ENCODE peak calls at places on chromosome 9, in five cellular contexts. T, J, Q, X and S are unnamed samples.

GRCh38 chr9:71685394-71685793 is 82.9 kb downstream of the CEMIP2 start:
- DNase-seq in J (peak; percentile 10), T (no peak), X (no peak), Q (no peak), S (no peak)

GRCh38 chr9:88476491-88477271 is 58.3 kb upstream of the NXNL2 start:
- DNase-seq in X (peak; percentile 52), Q (no peak), J (peak; percentile 28), T (no peak), S (no peak)

GRCh38 chr9:11086561-11086960 is 473.8 kb upstream of the PTPRD start:
- DNase-seq in J (no peak), Q (no peak), T (no peak), X (peak; percentile 71), S (peak; percentile 16)

GRCh38 chr9:123871781-123872180 is 58.1 kb downstream of the DENND1A start:
- DNase-seq in Q (no peak), X (peak; percentile 17), T (no peak), J (no peak), S (no peak)

GRCh38 chr9:109320338-109320733 is 523 bp downstream of the EPB41L4B start:
- DNase-seq in Q (no peak), J (no peak), X (peak; percentile 20), T (peak; percentile 26), S (peak; percentile 38)

GRCh38 chr9:73050887-73051550 is 98.2 kb upstream of the ALDH1A1 start:
- DNase-seq in J (no peak), X (peak; percentile 91), Q (no peak), T (peak; percentile 15), S (peak; percentile 35)

GRCh38 chr9:15509931-15510788 is 610 bp downstream of the PSIP1 start:
- DNase-seq in Q (peak; percentile 69), X (peak; percentile 73), T (peak; percentile 51), J (no peak), S (peak; percentile 31)

GRCh38 chr9:35364817-35365585 is 124.9 kb upstream of the RUSC2 start:
- DNase-seq in Q (no peak), X (peak; percentile 23), T (no peak), J (no peak), S (no peak)

GRCh38 chr9:89427621-89428221 is 70.2 kb downstream of the SEMA4D start:
- DNase-seq in J (peak; percentile 49), Q (no peak), T (no peak), X (no peak), S (no peak)

GRCh38 chr9:6450641-6451375 is 37.8 kb downstream of the UHRF2 start:
- DNase-seq in J (no peak), T (no peak), X (no peak), Q (no peak), S (peak; percentile 32)

GRCh38 chr9:104810421-104811339 is 46.8 kb downstream of the NIPSNAP3B start:
- DNase-seq in T (no peak), X (peak; percentile 26), Q (no peak), J (peak; percentile 59), S (peak; percentile 20)

GRCh38 chr9:38079410-38080105 is 10.5 kb upstream of the SHB start:
- DNase-seq in X (no peak), Q (peak; percentile 35), J (peak; percentile 48), T (no peak), S (no peak)

GRCh38 chr9:106634641-106635040 is 228.3 kb upstream of the ZNF462 start:
- DNase-seq in X (no peak), T (no peak), J (no peak), Q (no peak), S (no peak)

GRCh38 chr9:96006961-96007360 is 131.5 kb downstream of the ERCC6L2 start:
- DNase-seq in X (no peak), Q (no peak), T (no peak), J (peak; percentile 84), S (peak; percentile 84)

GRCh38 chr9:706606-707451 is 134.7 kb upstream of the DMRT1 start:
- DNase-seq in J (peak; percentile 75), T (peak; percentile 31), X (peak; percentile 77), Q (peak; percentile 66), S (peak; percentile 83)

GRCh38 chr9:29866556-29866955 is 2293.3 kb upstream of the C9orf72 start:
- DNase-seq in X (peak; percentile 49), Q (no peak), T (peak; percentile 9), J (no peak), S (no peak)

GRCh38 chr9:655875-656274 is 185.6 kb upstream of the DMRT1 start:
- DNase-seq in T (no peak), J (no peak), Q (no peak), X (peak; percentile 76), S (no peak)

GRCh38 chr9:94639996-94640376 is 668 bp upstream of the FBP1 start:
- DNase-seq in J (no peak), T (no peak), X (peak; percentile 42), Q (peak; percentile 66), S (peak; percentile 30)

GRCh38 chr9:133522073-133522910 is 2.5 kb downstream of the MYMK start:
- DNase-seq in T (no peak), X (no peak), J (no peak), Q (no peak), S (no peak)

DNA sequence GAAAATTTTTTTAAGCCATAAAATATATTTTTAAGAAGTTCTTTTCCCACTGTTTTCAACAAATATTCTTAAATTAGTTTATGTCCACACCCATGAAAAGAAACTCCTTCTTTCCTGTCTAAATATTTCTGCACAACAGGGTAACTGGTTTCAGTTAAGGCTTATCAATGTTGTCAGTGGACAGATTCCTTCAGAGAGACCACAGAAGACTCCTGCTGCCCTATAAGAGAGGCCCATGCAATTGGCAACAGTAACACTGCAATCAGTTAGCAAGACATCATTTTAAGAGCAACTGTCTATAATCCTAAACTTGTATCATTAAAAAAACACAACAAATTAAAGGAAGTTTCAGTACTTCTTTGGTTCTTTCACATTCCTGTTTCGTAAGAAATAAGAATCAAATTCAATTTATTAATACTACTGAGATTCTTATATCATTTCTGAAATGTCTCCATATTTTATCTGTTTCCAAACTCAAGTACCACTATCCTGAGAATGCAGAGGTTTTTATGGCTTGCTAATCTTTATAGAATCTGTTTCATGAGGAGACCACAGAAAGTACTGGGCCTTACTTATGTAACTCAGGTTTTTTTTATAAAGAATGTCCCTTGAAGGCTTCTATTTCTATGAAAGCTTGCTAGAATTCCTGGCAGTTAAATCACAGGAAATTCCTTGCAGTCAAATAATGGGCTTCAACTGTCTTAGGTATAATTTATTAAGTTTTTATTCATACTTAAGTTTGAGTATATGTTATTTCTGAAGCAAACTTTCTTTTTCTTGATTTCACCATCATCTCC is 240.2 kb downstream of the RFX3 start:
- DNase-seq in J (peak; percentile 37), T (no peak), X (no peak), Q (no peak), S (no peak)
- H4K8ac ChIP-seq in J (no peak overlapping the region), T (no peak overlapping the region), X (no peak overlapping the region), Q (no peak overlapping the region), S (no peak overlapping the region)

GRCh38 chr9:137540536-137540935 is 9.7 kb downstream of the PNPLA7 start:
- DNase-seq in X (no peak), Q (no peak), T (no peak), J (no peak), S (no peak)
- H3K4me3 ChIP-seq in X (no peak overlapping the region), Q (no peak overlapping the region), T (no peak overlapping the region), J (no peak overlapping the region), S (no peak overlapping the region)

GRCh38 chr9:134696433-134696832 is 54.8 kb downstream of the COL5A1 start:
- DNase-seq in Q (no peak), T (no peak), J (no peak), X (no peak), S (no peak)

GRCh38 chr9:134693641-134694367 is 52.2 kb downstream of the COL5A1 start:
- DNase-seq in Q (no peak), X (no peak), T (no peak), J (no peak), S (no peak)

GRCh38 chr9:134694714-134695113 is 53.1 kb downstream of the COL5A1 start:
- DNase-seq in X (no peak), T (no peak), Q (no peak), J (no peak), S (no peak)

GRCh38 chr9:134694368-134694665 is 52.7 kb downstream of the COL5A1 start:
- DNase-seq in X (no peak), T (no peak), J (no peak), Q (no peak), S (no peak)

DNA sequence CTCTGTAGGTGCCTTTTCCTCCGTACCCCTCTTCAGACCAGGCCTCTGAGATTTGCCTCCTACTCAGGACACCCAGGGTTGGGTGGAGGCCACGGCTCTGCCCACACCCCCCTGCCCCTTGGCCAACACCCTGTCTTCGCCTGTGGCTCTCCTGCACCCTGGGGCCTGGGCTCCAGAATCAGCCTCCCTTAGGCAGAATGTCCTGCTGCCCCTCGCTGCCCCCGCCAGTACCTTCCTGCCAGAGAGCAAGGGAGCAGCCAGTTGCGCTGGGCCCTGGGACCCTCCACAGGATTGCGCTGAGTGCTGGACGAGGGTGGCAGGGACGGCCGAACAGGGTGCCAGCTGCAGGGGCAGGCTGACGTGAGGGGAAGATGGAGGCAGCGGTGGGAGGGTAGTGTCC is 53.5 kb downstream of the COL5A1 start:
- DNase-seq in T (no peak), X (no peak), Q (no peak), J (no peak), S (no peak)
- H4K8ac ChIP-seq in T (no peak overlapping the region), X (no peak overlapping the region), Q (peak overlapping the region; percentile 39), J (no peak overlapping the region), S (no peak overlapping the region)

GRCh38 chr9:136700959-136701664 is 11.3 kb upstream of the DIPK1B start:
- DNase-seq in J (peak; percentile 16), X (no peak), Q (peak; percentile 49), T (no peak), S (no peak)

GRCh38 chr9:136698681-136699246 is 11.5 kb upstream of the AGPAT2 start:
- DNase-seq in J (no peak), Q (no peak), X (no peak), T (no peak), S (no peak)

GRCh38 chr9:136701665-136702048 is 10.7 kb upstream of the DIPK1B start:
- DNase-seq in X (no peak), T (no peak), J (no peak), Q (peak; percentile 49), S (no peak)

GRCh38 chr9:136697821-136698526 is 10.7 kb upstream of the AGPAT2 start:
- DNase-seq in T (no peak), J (no peak), X (no peak), Q (no peak), S (no peak)

GRCh38 chr9:136700309-136700708 is 12.1 kb upstream of the DIPK1B start:
- DNase-seq in T (no peak), J (peak; percentile 44), Q (no peak), X (no peak), S (peak; percentile 24)
- H3K4me3 ChIP-seq in T (no peak overlapping the region), J (no peak overlapping the region), Q (no peak overlapping the region), X (no peak overlapping the region), S (no peak overlapping the region)

DNA sequence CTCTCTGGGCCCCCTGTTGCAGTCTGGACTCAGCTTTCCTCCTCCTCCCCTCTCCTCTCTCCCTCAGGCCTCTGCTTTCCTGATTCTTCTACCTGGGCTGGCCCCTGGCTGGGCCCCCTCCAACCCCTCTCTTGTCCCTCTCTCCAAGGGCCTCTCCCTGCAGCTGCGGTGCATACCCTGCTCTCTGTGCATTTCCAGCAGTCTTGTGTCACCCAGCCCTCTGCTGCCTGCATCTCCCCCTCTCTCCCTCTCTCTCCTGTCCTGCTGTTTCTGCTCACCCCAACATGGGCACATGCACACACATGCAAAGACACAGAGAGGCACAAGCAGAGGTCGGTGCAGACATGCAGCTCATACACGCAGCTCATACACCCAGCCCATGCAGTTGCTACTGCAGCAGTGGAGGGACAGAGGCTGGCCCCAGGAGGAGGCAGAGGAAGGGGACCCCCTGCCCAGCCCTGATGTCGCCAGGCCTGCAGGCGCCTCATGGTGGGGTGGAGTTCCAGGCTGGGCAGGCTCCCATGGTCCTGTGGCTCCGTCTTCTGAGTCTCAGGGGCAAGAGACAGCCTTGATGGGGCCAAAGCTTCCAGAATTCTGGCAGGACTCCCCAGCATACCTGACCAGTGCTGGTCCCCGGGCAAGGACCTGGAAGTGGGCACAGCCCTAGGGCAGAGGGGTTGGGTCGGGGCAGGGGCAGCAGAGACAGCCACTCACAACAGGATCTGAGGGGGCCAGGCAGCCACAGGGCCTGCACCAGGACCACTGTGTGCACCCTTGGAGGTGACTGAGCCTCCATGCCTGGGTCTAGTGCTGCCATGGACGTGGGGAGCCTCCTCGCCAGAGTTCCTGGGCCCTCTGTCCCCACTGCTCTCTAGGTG is 216.9 kb downstream of the C9orf50 start:
- DNase-seq in J (no peak), Q (no peak), X (no peak), T (no peak), S (no peak)
- H4K8ac ChIP-seq in J (no peak overlapping the region), Q (peak overlapping the region; percentile 42), X (no peak overlapping the region), T (peak overlapping the region; percentile 33), S (no peak overlapping the region)